ENCODE peak calls at places on chromosome 15, in seven cellular contexts. X is GM12891; F is activated CD4-positive, alpha-beta T cell treated with anti-CD3 and anti-CD28 coated beads, Interleukin-2, amount 10 ng/mL, durations not matched to agents 7 days and 5 days; R is amniotic epithelial cell; M is activated CD8-positive, alpha-beta memory T cell treated with anti-CD3 and anti-CD28 coated beads for 48 hours; W is stimulated activated CD4-positive, alpha-beta T cell treated with anti-CD3 and anti-CD28 coated beads, Interleukin-2, amount 100 ng/mL, for 24 hours; E is T follicular helper cell. O is an unnamed sample.

GRCh38 chr15:50380089-50380488 is 25.1 kb upstream of the GABPB1 start:
- DNase-seq in X (no peak), F (no peak), R (peak; percentile 37), M (no peak), W (no peak), E (no peak), O (no peak)

GRCh38 chr15:48693474-48693873 is 48.0 kb upstream of the FBN1 start:
- DNase-seq in X (no peak), F (no peak), R (peak; percentile 57), M (no peak), W (no peak), E (no peak), O (no peak)

GRCh38 chr15:88083828-88084760 is 172.4 kb downstream of the NTRK3 start:
- DNase-seq in X (no peak), F (no peak), R (no peak), M (no peak), W (no peak), E (no peak), O (no peak)

GRCh38 chr15:79609501-79609900 is 177.4 kb downstream of the MINAR1 start:
- DNase-seq in X (no peak), F (no peak), R (no peak), M (no peak), W (no peak), E (no peak), O (no peak)

GRCh38 chr15:62059818-62060115 is 480 bp downstream of the VPS13C start:
- DNase-seq in X (peak; percentile 53), F (peak; percentile 81), R (peak; percentile 48), M (peak; percentile 32), W (peak; percentile 64), E (peak; percentile 30), O (peak; percentile 69)

GRCh38 chr15:69979269-69979668 is 118.4 kb downstream of the TLE3 start:
- DNase-seq in X (no peak), F (no peak), R (no peak), M (no peak), W (no peak), E (no peak), O (no peak)

GRCh38 chr15:92393994-92394326 is 279 bp downstream of the ST8SIA2 start:
- DNase-seq in X (no peak), F (no peak), R (no peak), M (no peak), W (no peak), E (no peak), O (no peak)

GRCh38 chr15:31326729-31327673 is at the start of gene KLF13:
- DNase-seq in X (no peak), F (peak; percentile 72), R (peak; percentile 57), M (no peak), W (peak; percentile 69), E (peak; percentile 71), O (peak; percentile 72)

O was measured in activated naive CD4-positive, alpha-beta T cell treated with Interleukin-2 at 50 U/mL for 16 hours.